ENCODE peak calls at places on chromosomes 12 and 14, in nine cellular contexts. One of them, this sample, is unnamed.

GRCh38 chr12:59046763-59047534 is 126.6 kb upstream of the LRIG3 start:
- DNase-seq in cardiac septum: no peak
- DNase-seq in T follicular helper cell: no peak
- DNase-seq in LoVo: peak
- DNase-seq in GM19239: no peak
- DNase-seq in iris pigment epithelial cell: peak
- DNase-seq in putamen: no peak
- DNase-seq in pulmonary artery endothelial cell: no peak
- DNase-seq in HEK293T: no peak
- DNase-seq in this sample: no peak

GRCh38 chr12:49626169-49626835 is 2.9 kb downstream of the PRPF40B start:
- DNase-seq in putamen: peak
- DNase-seq in HEK293T: no peak
- DNase-seq in pulmonary artery endothelial cell: no peak
- DNase-seq in cardiac septum: no peak
- DNase-seq in GM19239: no peak
- DNase-seq in T follicular helper cell: no peak
- DNase-seq in LoVo: no peak
- DNase-seq in iris pigment epithelial cell: peak
- DNase-seq in this sample: no peak

GRCh38 chr12:11978985-11979384 is 91.8 kb upstream of the BCL2L14 start:
- DNase-seq in putamen: no peak
- DNase-seq in cardiac septum: no peak
- DNase-seq in iris pigment epithelial cell: peak
- DNase-seq in HEK293T: no peak
- DNase-seq in GM19239: no peak
- DNase-seq in LoVo: no peak
- DNase-seq in pulmonary artery endothelial cell: no peak
- DNase-seq in T follicular helper cell: no peak
- DNase-seq in this sample: no peak

GRCh38 chr14:100278702-100279101 is 27.5 kb downstream of the SLC25A29 start:
- DNase-seq in pulmonary artery endothelial cell: no peak
- DNase-seq in HEK293T: no peak
- DNase-seq in putamen: no peak
- DNase-seq in T follicular helper cell: no peak
- DNase-seq in iris pigment epithelial cell: peak
- DNase-seq in GM19239: no peak
- DNase-seq in LoVo: no peak
- DNase-seq in cardiac septum: no peak
- DNase-seq in this sample: no peak

GRCh38 chr14:64703393-64704144 is 655 bp upstream of the PLEKHG3 start:
- DNase-seq in GM19239: no peak
- DNase-seq in cardiac septum: no peak
- DNase-seq in putamen: no peak
- DNase-seq in LoVo: no peak
- DNase-seq in iris pigment epithelial cell: no peak
- DNase-seq in HEK293T: no peak
- DNase-seq in pulmonary artery endothelial cell: no peak
- DNase-seq in T follicular helper cell: no peak
- DNase-seq in this sample: no peak

GRCh38 chr14:77574446-77575125 is 41.9 kb downstream of the SPTLC2 start:
- DNase-seq in GM19239: no peak
- DNase-seq in cardiac septum: no peak
- DNase-seq in pulmonary artery endothelial cell: no peak
- DNase-seq in HEK293T: no peak
- DNase-seq in T follicular helper cell: no peak
- DNase-seq in putamen: peak
- DNase-seq in iris pigment epithelial cell: peak
- DNase-seq in LoVo: no peak
- DNase-seq in this sample: no peak

GRCh38 chr12:57613427-57614109 is 2.3 kb downstream of the ARHGEF25 start:
- DNase-seq in HEK293T: no peak
- DNase-seq in GM19239: no peak
- DNase-seq in iris pigment epithelial cell: no peak
- DNase-seq in T follicular helper cell: no peak
- DNase-seq in LoVo: no peak
- DNase-seq in pulmonary artery endothelial cell: no peak
- DNase-seq in cardiac septum: peak
- DNase-seq in putamen: no peak
- DNase-seq in this sample: no peak

GRCh38 chr12:79921786-79922185 is 13.1 kb downstream of the PPP1R12A start:
- DNase-seq in putamen: no peak
- DNase-seq in pulmonary artery endothelial cell: no peak
- DNase-seq in cardiac septum: no peak
- DNase-seq in T follicular helper cell: no peak
- DNase-seq in GM19239: no peak
- DNase-seq in LoVo: no peak
- DNase-seq in HEK293T: no peak
- DNase-seq in iris pigment epithelial cell: no peak
- DNase-seq in this sample: no peak

GRCh38 chr12:171743-172705 is 41.9 kb downstream of the SLC6A12 start:
- DNase-seq in HEK293T: no peak
- DNase-seq in iris pigment epithelial cell: no peak
- DNase-seq in T follicular helper cell: no peak
- DNase-seq in LoVo: no peak
- DNase-seq in GM19239: no peak
- DNase-seq in cardiac septum: no peak
- DNase-seq in putamen: no peak
- DNase-seq in pulmonary artery endothelial cell: no peak
- DNase-seq in this sample: no peak

GRCh38 chr12:70247653-70248199 is 4.5 kb downstream of the CNOT2 start:
- DNase-seq in iris pigment epithelial cell: peak
- DNase-seq in GM19239: no peak
- DNase-seq in putamen: no peak
- DNase-seq in cardiac septum: no peak
- DNase-seq in LoVo: no peak
- DNase-seq in HEK293T: no peak
- DNase-seq in T follicular helper cell: no peak
- DNase-seq in pulmonary artery endothelial cell: no peak
- DNase-seq in this sample: no peak

GRCh38 chr12:104285740-104286537 is 17.6 kb upstream of the EID3 start:
- DNase-seq in cardiac septum: no peak
- DNase-seq in pulmonary artery endothelial cell: no peak
- DNase-seq in iris pigment epithelial cell: peak
- DNase-seq in GM19239: no peak
- DNase-seq in HEK293T: no peak
- DNase-seq in T follicular helper cell: no peak
- DNase-seq in putamen: no peak
- DNase-seq in LoVo: peak
- DNase-seq in this sample: no peak

GRCh38 chr12:120574106-120574505 is 7.1 kb downstream of the POP5 start:
- DNase-seq in pulmonary artery endothelial cell: no peak
- DNase-seq in GM19239: no peak
- DNase-seq in HEK293T: no peak
- DNase-seq in LoVo: no peak
- DNase-seq in iris pigment epithelial cell: no peak
- DNase-seq in putamen: no peak
- DNase-seq in T follicular helper cell: no peak
- DNase-seq in cardiac septum: no peak
- DNase-seq in this sample: no peak